ENCODE peak calls at places on chromosomes 11 and 22, in seven cellular contexts. W is T-helper 22 cell, D is NCI-H460, F is left ventricle myocardium inferior, M is WTC11, T is H7, X is lower lobe of right lung. K is an unnamed sample.
A peak's percentile ranks its signal among the peaks of the same experiment; 100 is the strongest.

GRCh38 chr11:61904539-61905048 is 12.8 kb downstream of the RAB3IL1 start:
- DNase-seq in D (no peak), X (peak; percentile 67), T (peak; percentile 97), M (peak; percentile 72), W (no peak), F (no peak), K (peak; percentile 56)

GRCh38 chr22:47328550-47329243 is 566.2 kb downstream of the TBC1D22A start:
- DNase-seq in D (peak; percentile 15), X (no peak), M (no peak), W (no peak), T (no peak), F (no peak), K (no peak)

GRCh38 chr22:20751185-20751851 is 22.6 kb upstream of the SERPIND1 start:
- DNase-seq in X (no peak), D (no peak), W (no peak), F (no peak), M (peak; percentile 70), T (peak; percentile 83), K (no peak)

GRCh38 chr11:110529043-110529442 is 99.3 kb downstream of the FDX1 start:
- DNase-seq in X (no peak), F (no peak), T (no peak), M (peak; percentile 42), D (no peak), W (no peak), K (no peak)

GRCh38 chr11:1832181-1832988 is 2.4 kb upstream of the SYT8 start:
- DNase-seq in T (peak; percentile 99), W (peak; percentile 37), F (peak; percentile 56), M (peak; percentile 77), D (peak; percentile 15), X (peak; percentile 70), K (peak; percentile 83)

GRCh38 chr22:32208681-32209080 is 3.8 kb upstream of the RFPL2 start:
- DNase-seq in X (no peak), F (no peak), T (no peak), M (no peak), D (no peak), W (no peak), K (no peak)

GRCh38 chr22:46303347-46303965 is 6.8 kb downstream of the GTSE1 start:
- DNase-seq in D (no peak), T (no peak), W (no peak), X (peak; percentile 12), F (no peak), M (no peak), K (no peak)

GRCh38 chr11:10305964-10306918 is 1.4 kb downstream of the ADM start:
- DNase-seq in D (no peak), W (no peak), M (peak; percentile 65), T (peak; percentile 77), F (peak; percentile 30), X (peak; percentile 48), K (no peak)

GRCh38 chr11:122681070-122681469 is 25.5 kb downstream of the UBASH3B start:
- DNase-seq in M (no peak), W (no peak), F (no peak), X (no peak), D (no peak), T (no peak), K (no peak)

GRCh38 chr11:12017243-12017678 is 8.8 kb upstream of the DKK3 start:
- DNase-seq in X (no peak), W (no peak), M (no peak), T (no peak), F (no peak), D (no peak), K (no peak)

GRCh38 chr11:130882138-130882551 is 34.1 kb downstream of the SNX19 start:
- DNase-seq in X (no peak), D (no peak), M (no peak), W (no peak), F (peak; percentile 47), T (no peak), K (no peak)

GRCh38 chr11:2914475-2915195 is 14.6 kb downstream of the PHLDA2 start:
- DNase-seq in W (no peak), F (peak; percentile 76), X (peak; percentile 79), M (no peak), D (no peak), T (peak; percentile 71), K (no peak)

GRCh38 chr11:102256251-102256650 is 61.0 kb upstream of the BIRC3 start:
- DNase-seq in M (no peak), W (no peak), X (no peak), T (no peak), D (no peak), F (no peak), K (no peak)

K was measured in Right ventricle myocardium inferior.